ENCODE peak calls at places on chromosomes 4 and X, in six cellular contexts. One of them, this sample, is unnamed.

GRCh38 chrX:281166-281999 is at the start of gene PLCXD1:
- ATAC-seq in HCT116: no peak
- ATAC-seq in K562: peak
- ATAC-seq in HepG2: peak
- ATAC-seq in upper lobe of left lung: no peak
- ATAC-seq in GM12878: peak
- ATAC-seq in this sample: no peak

GRCh38 chr4:76723373-76723772 is 174.6 kb downstream of the SOWAHB start:
- ATAC-seq in HepG2: no peak
- ATAC-seq in K562: no peak
- ATAC-seq in upper lobe of left lung: no peak
- ATAC-seq in GM12878: peak
- ATAC-seq in HCT116: peak
- ATAC-seq in this sample: no peak

GRCh38 chr4:108029321-108029720 is 39.6 kb downstream of the HADH start:
- ATAC-seq in GM12878: no peak
- ATAC-seq in K562: no peak
- ATAC-seq in HCT116: no peak
- ATAC-seq in upper lobe of left lung: no peak
- ATAC-seq in HepG2: no peak
- ATAC-seq in this sample: no peak

GRCh38 chr4:93832097-93832496 is 3.5 kb downstream of the ATOH1 start:
- ATAC-seq in HepG2: no peak
- ATAC-seq in HCT116: no peak
- ATAC-seq in upper lobe of left lung: no peak
- ATAC-seq in K562: no peak
- ATAC-seq in GM12878: peak
- ATAC-seq in this sample: no peak

GRCh38 chrX:29397506-29397905 is 810.3 kb downstream of the IL1RAPL1 start:
- ATAC-seq in HCT116: no peak
- ATAC-seq in K562: no peak
- ATAC-seq in HepG2: no peak
- ATAC-seq in upper lobe of left lung: no peak
- ATAC-seq in GM12878: no peak
- ATAC-seq in this sample: no peak

GRCh38 chr4:174213734-174214101 is 69.7 kb downstream of the FBXO8 start:
- ATAC-seq in HepG2: no peak
- ATAC-seq in HCT116: no peak
- ATAC-seq in upper lobe of left lung: no peak
- ATAC-seq in K562: no peak
- ATAC-seq in GM12878: no peak
- ATAC-seq in this sample: no peak

GRCh38 chrX:68684291-68684918 is 36.9 kb downstream of the STARD8 start:
- ATAC-seq in HepG2: no peak
- ATAC-seq in K562: peak
- ATAC-seq in upper lobe of left lung: peak
- ATAC-seq in GM12878: no peak
- ATAC-seq in HCT116: no peak
- ATAC-seq in this sample: peak

GRCh38 chrX:140712413-140713173 is 3.0 kb downstream of the LINC00632 start:
- ATAC-seq in GM12878: peak
- ATAC-seq in upper lobe of left lung: peak
- ATAC-seq in HCT116: no peak
- ATAC-seq in K562: no peak
- ATAC-seq in HepG2: peak
- ATAC-seq in this sample: peak

GRCh38 chrX:117511379-117511778 is 605.2 kb downstream of the KLHL13 start:
- ATAC-seq in HCT116: no peak
- ATAC-seq in K562: no peak
- ATAC-seq in HepG2: no peak
- ATAC-seq in GM12878: no peak
- ATAC-seq in upper lobe of left lung: no peak
- ATAC-seq in this sample: no peak

GRCh38 chrX:71400710-71401109 is 34.6 kb downstream of the TAF1 start:
- ATAC-seq in K562: no peak
- ATAC-seq in GM12878: no peak
- ATAC-seq in upper lobe of left lung: no peak
- ATAC-seq in HCT116: no peak
- ATAC-seq in HepG2: no peak
- ATAC-seq in this sample: no peak

GRCh38 chr4:984336-985054 is 2.3 kb upstream of the IDUA start:
- ATAC-seq in HepG2: no peak
- ATAC-seq in GM12878: no peak
- ATAC-seq in HCT116: peak
- ATAC-seq in K562: no peak
- ATAC-seq in upper lobe of left lung: no peak
- ATAC-seq in this sample: no peak

GRCh38 chrX:149374751-149375150 is 130.4 kb downstream of the IDS start:
- ATAC-seq in HCT116: no peak
- ATAC-seq in GM12878: no peak
- ATAC-seq in upper lobe of left lung: no peak
- ATAC-seq in HepG2: no peak
- ATAC-seq in K562: no peak
- ATAC-seq in this sample: no peak
- TF ChIP-seq POLR2AphosphoS5 in HCT116: no peak
- TF ChIP-seq POLR2AphosphoS5 in GM12878: no peak
- TF ChIP-seq POLR2AphosphoS5 in upper lobe of left lung: no peak
- TF ChIP-seq POLR2AphosphoS5 in HepG2: no peak
- TF ChIP-seq POLR2AphosphoS5 in K562: no peak
- TF ChIP-seq POLR2AphosphoS5 in this sample: no peak

DNA sequence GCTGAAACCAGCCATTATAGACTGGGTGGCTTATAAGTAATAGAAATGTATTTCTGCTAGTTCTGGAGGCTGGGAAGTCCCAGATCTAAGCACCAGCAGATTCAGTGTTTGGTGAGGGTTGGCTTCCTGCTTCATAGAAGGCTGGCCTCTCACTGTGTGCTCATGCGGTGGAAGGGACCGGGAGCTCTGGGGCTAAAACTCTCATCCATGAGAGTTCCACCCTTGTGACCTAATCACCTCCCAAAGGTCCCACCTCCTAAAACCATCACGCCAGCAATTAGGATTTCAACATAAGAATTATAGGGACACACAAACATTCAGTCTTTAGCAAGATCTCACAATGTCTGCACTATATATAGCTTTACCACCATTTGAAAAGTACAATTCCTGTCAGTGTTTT is 215.2 kb downstream of the CBR4 start:
- ATAC-seq in HepG2: no peak
- ATAC-seq in HCT116: no peak
- ATAC-seq in GM12878: peak
- ATAC-seq in K562: no peak
- ATAC-seq in upper lobe of left lung: no peak
- ATAC-seq in this sample: no peak
- H3K27ac ChIP-seq in HepG2: no peak
- H3K27ac ChIP-seq in HCT116: no peak
- H3K27ac ChIP-seq in GM12878: no peak
- H3K27ac ChIP-seq in K562: no peak
- H3K27ac ChIP-seq in upper lobe of left lung: no peak
- H3K27ac ChIP-seq in this sample: no peak

DNA sequence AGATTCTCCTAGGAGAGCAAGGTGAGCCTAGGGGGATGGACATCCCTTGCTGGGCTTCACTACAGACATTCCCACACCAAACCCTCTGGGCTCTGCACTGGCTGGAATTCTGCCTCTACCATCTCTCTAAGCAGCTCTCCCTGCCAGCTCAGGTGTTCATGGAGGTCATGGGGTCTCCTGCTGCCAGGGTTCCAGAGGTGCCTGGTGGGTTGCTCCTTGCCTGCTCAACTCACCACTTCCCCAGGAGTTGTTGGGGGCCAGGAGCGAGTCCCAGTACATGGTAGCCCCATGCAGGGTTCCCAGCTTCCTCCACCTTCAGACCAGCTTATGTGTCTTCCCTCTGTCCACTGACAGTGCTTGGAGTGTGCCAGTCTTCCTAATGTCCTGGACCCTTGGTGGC is 167.8 kb upstream of the PAQR3 start:
- ATAC-seq in upper lobe of left lung: no peak
- ATAC-seq in HepG2: no peak
- ATAC-seq in K562: no peak
- ATAC-seq in HCT116: no peak
- ATAC-seq in GM12878: no peak
- ATAC-seq in this sample: no peak
- TF ChIP-seq POLR2A in upper lobe of left lung: no peak
- TF ChIP-seq POLR2A in HepG2: no peak
- TF ChIP-seq POLR2A in K562: no peak
- TF ChIP-seq POLR2A in HCT116: no peak
- TF ChIP-seq POLR2A in GM12878: no peak
- TF ChIP-seq POLR2A in this sample: no peak

DNA sequence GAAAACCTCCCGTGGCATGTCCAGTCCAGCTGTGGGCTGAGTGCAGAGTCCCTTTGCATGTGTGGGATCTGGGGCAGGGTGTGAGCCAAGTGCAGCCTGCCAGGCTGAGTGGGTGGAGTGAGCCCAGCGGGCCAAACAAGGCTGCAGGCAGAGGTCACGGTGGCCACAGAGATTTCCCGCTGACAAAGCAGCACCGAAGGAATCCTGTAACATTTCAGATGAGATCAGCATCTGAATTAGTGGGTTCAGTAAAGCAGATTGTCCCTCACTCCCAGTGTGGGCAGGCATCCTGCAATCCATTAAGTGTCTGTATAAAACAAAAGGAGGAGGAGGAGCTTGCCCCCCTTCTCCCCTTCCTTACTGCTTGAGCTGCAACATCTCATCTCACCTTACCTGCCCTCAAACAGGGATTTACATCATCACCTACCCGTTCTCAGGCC is 324.4 kb downstream of the FAT4 start:
- ATAC-seq in K562: no peak
- ATAC-seq in HCT116: no peak
- ATAC-seq in GM12878: no peak
- ATAC-seq in HepG2: peak
- ATAC-seq in upper lobe of left lung: peak
- ATAC-seq in this sample: no peak
- TF ChIP-seq POLR2AphosphoS5 in K562: no peak
- TF ChIP-seq POLR2AphosphoS5 in HCT116: no peak
- TF ChIP-seq POLR2AphosphoS5 in GM12878: no peak
- TF ChIP-seq POLR2AphosphoS5 in HepG2: no peak
- TF ChIP-seq POLR2AphosphoS5 in upper lobe of left lung: no peak
- TF ChIP-seq POLR2AphosphoS5 in this sample: no peak

DNA sequence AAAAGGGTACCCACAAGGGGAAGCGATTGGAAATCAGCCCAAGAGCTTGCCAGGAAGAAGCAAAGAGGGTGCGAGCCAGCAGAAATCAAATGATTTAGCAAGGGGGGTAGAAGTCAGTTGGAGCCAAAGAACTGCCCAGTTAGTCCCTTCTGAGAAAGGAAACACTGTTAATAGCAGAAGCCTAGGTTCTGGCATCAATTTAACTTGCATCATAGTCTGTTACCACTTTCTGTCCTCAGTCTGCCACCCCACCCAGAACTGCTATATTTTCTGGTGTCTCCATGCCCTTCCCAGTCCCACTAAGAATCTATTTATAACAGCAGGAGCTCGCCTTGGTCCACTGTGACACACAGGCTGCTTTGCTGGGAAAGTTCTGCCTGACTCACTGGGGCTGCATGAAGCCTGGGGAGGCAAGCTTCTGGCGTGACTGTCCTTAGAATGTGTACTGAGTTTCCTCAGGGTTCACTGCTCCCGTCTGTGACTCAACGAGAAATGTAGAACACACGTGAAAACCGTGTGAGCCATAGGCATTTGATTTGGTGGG is 157.8 kb upstream of the TTC29 start:
- ATAC-seq in GM12878: no peak
- ATAC-seq in HepG2: no peak
- ATAC-seq in HCT116: no peak
- ATAC-seq in K562: no peak
- ATAC-seq in upper lobe of left lung: peak
- ATAC-seq in this sample: peak
- H3K27ac ChIP-seq in GM12878: no peak
- H3K27ac ChIP-seq in HepG2: no peak
- H3K27ac ChIP-seq in HCT116: no peak
- H3K27ac ChIP-seq in K562: no peak
- H3K27ac ChIP-seq in upper lobe of left lung: no peak
- H3K27ac ChIP-seq in this sample: peak

DNA sequence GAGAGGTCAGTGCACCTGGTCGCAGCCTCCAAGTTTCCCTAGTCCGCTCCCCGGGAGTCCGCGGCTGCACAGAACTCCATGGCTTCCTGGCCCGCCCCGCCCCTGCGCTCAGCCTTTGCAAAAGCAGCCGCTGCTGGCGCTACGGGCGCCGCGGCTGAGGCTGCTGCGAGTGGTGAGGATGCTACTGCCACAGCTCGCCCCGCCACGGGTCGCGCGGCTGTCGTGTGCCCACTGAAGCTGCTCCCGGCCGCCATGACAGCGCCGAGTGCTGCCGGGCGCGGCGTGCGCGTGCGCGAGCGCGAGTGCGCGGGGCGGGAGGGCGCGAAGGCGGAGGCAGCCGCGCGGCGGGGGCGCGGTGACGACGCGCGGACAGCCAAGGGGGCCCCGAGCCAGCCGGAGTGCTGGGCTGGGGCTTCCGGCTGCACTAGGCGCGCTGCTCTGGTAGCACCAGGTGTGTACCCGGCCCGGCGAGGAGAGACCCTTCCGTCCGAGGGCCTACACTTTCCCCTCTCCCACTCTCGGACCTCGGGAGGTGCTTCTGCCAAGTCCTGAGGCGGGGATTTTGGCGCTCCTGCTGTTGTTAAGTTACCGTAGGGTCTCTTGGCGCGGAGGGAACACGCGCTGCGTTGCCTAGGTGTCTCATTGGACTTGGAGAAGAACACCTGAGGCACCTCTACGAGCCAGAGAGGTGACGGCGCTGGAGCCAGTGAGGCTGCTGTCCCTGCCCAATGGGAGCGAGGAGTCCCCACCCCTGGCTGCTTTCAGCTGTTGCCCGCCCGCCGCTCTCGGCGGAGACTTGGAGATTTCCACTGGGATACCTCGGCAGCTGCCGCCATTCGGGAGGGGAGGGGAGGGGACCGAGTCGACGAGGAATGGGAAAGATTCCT is 617 bp upstream of the LRBA start:
- ATAC-seq in GM12878: peak
- ATAC-seq in upper lobe of left lung: peak
- ATAC-seq in K562: peak
- ATAC-seq in HepG2: peak
- ATAC-seq in HCT116: peak
- ATAC-seq in this sample: peak
- TF ChIP-seq POLR2A in GM12878: peak
- TF ChIP-seq POLR2A in upper lobe of left lung: peak
- TF ChIP-seq POLR2A in K562: peak
- TF ChIP-seq POLR2A in HepG2: peak
- TF ChIP-seq POLR2A in HCT116: peak
- TF ChIP-seq POLR2A in this sample: peak

DNA sequence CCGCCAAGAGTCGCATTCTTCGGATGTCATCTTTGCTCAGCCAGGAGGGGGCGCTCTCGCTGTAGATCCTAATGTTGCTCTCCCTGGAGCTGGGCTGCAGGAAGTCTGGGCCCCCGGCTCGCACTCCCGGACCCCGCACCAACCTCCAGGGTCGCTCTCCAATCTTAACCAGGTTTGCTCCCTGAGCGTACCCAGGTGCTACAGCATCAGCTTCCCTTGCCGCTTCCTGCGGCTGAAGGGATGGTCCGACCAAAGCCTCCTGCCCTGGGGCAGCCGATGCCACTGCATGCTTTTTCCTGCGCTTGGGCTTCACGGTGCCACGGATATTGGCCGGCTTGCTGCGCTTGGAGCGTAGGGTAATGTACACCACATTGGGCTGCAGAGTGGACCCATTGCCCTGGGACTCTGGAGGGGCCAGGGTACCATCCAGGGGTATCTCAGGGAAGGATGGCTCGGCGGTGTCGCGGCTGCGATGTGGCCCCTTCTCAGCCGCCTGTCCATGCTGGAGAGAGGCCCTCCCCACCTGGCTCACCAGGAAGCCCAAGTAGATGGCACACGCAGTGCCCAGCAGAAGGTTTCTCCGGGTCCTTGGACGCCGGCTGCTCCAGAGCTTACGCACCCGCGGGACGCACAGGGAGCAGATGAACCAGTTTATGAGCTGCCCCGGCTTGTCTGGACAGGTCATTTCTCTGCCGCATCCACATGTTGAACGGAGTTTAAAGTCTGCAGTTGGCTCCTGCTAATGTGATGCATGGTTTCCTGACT is 2.0 kb downstream of the GASK1B start:
- ATAC-seq in K562: peak
- ATAC-seq in HepG2: peak
- ATAC-seq in GM12878: peak
- ATAC-seq in upper lobe of left lung: peak
- ATAC-seq in HCT116: peak
- ATAC-seq in this sample: peak
- TF ChIP-seq POLR2AphosphoS5 in K562: no peak
- TF ChIP-seq POLR2AphosphoS5 in HepG2: no peak
- TF ChIP-seq POLR2AphosphoS5 in GM12878: no peak
- TF ChIP-seq POLR2AphosphoS5 in upper lobe of left lung: no peak
- TF ChIP-seq POLR2AphosphoS5 in HCT116: no peak
- TF ChIP-seq POLR2AphosphoS5 in this sample: peak

This sample was measured in gastroesophageal sphincter.